ENCODE peak calls at places on chromosomes 7 and 10, in five cellular contexts. One of them, this sample, is unnamed.

GRCh38 chr10:57844387-57844998 is 423.2 kb downstream of the IPMK start:
- DNase-seq in HepG2: no peak
- DNase-seq in breast epithelium: no peak
- DNase-seq in HCT116: no peak
- DNase-seq in GM12878: no peak
- DNase-seq in this sample: no peak

GRCh38 chr10:43595739-43596298 is 10.4 kb upstream of the ZNF485 start:
- DNase-seq in HepG2: no peak
- DNase-seq in breast epithelium: no peak
- DNase-seq in HCT116: no peak
- DNase-seq in GM12878: peak
- DNase-seq in this sample: no peak

GRCh38 chr7:146960747-146961416 is 844.3 kb downstream of the CNTNAP2 start:
- DNase-seq in HepG2: no peak
- DNase-seq in breast epithelium: no peak
- DNase-seq in HCT116: no peak
- DNase-seq in GM12878: no peak
- DNase-seq in this sample: no peak

GRCh38 chr10:11823989-11824346 is 812 bp downstream of the PROSER2 start:
- DNase-seq in HepG2: no peak
- DNase-seq in breast epithelium: no peak
- DNase-seq in HCT116: no peak
- DNase-seq in GM12878: no peak
- DNase-seq in this sample: no peak

GRCh38 chr10:30812018-30812851 is 182.7 kb upstream of the LYZL2 start:
- DNase-seq in HepG2: no peak
- DNase-seq in breast epithelium: peak
- DNase-seq in HCT116: no peak
- DNase-seq in GM12878: no peak
- DNase-seq in this sample: no peak

GRCh38 chr7:55276896-55277295 is 88.2 kb upstream of the LANCL2 start:
- DNase-seq in HepG2: no peak
- DNase-seq in breast epithelium: no peak
- DNase-seq in HCT116: no peak
- DNase-seq in GM12878: no peak
- DNase-seq in this sample: no peak

GRCh38 chr10:43421519-43421918 is 12.5 kb upstream of the HNRNPF start:
- DNase-seq in HepG2: no peak
- DNase-seq in breast epithelium: no peak
- DNase-seq in HCT116: no peak
- DNase-seq in GM12878: no peak
- DNase-seq in this sample: no peak

GRCh38 chr7:24812313-24812945 is 55.2 kb upstream of the GSDME start:
- DNase-seq in HepG2: peak
- DNase-seq in breast epithelium: no peak
- DNase-seq in HCT116: no peak
- DNase-seq in GM12878: no peak
- DNase-seq in this sample: no peak

GRCh38 chr10:30505543-30506298 is 71.7 kb downstream of the MAP3K8 start:
- DNase-seq in HepG2: peak
- DNase-seq in breast epithelium: no peak
- DNase-seq in HCT116: no peak
- DNase-seq in GM12878: no peak
- DNase-seq in this sample: no peak

GRCh38 chr7:99267530-99268360 is 4.9 kb upstream of the MYH16 start:
- DNase-seq in HepG2: peak
- DNase-seq in breast epithelium: peak
- DNase-seq in HCT116: peak
- DNase-seq in GM12878: no peak
- DNase-seq in this sample: no peak

GRCh38 chr10:132735923-132736391 is 50.0 kb downstream of the NKX6-2 start:
- DNase-seq in HepG2: no peak
- DNase-seq in breast epithelium: no peak
- DNase-seq in HCT116: no peak
- DNase-seq in GM12878: no peak
- DNase-seq in this sample: no peak

GRCh38 chr7:155187061-155187785 is 110.5 kb upstream of the INSIG1 start:
- DNase-seq in HepG2: no peak
- DNase-seq in breast epithelium: no peak
- DNase-seq in HCT116: no peak
- DNase-seq in GM12878: no peak
- DNase-seq in this sample: no peak

GRCh38 chr10:14648042-14648765 is 126.5 kb downstream of the FAM107B start:
- DNase-seq in HepG2: no peak
- DNase-seq in breast epithelium: peak
- DNase-seq in HCT116: no peak
- DNase-seq in GM12878: peak
- DNase-seq in this sample: peak
- TF ChIP-seq POLR2AphosphoS5 in HepG2: no peak
- TF ChIP-seq POLR2AphosphoS5 in breast epithelium: peak
- TF ChIP-seq POLR2AphosphoS5 in HCT116: no peak
- TF ChIP-seq POLR2AphosphoS5 in GM12878: peak
- TF ChIP-seq POLR2AphosphoS5 in this sample: no peak

GRCh38 chr7:38245409-38245982 is 27.9 kb downstream of the TARP start:
- DNase-seq in HepG2: no peak
- DNase-seq in breast epithelium: no peak
- DNase-seq in HCT116: no peak
- DNase-seq in GM12878: no peak
- DNase-seq in this sample: no peak
- TF ChIP-seq POLR2AphosphoS5 in HepG2: no peak
- TF ChIP-seq POLR2AphosphoS5 in breast epithelium: no peak
- TF ChIP-seq POLR2AphosphoS5 in HCT116: no peak
- TF ChIP-seq POLR2AphosphoS5 in GM12878: no peak
- TF ChIP-seq POLR2AphosphoS5 in this sample: no peak

GRCh38 chr10:122551450-122551849 is 9.1 kb upstream of the DMBT1 start:
- DNase-seq in HepG2: peak
- DNase-seq in breast epithelium: no peak
- DNase-seq in HCT116: no peak
- DNase-seq in GM12878: no peak
- DNase-seq in this sample: no peak
- TF ChIP-seq POLR2AphosphoS5 in HepG2: no peak
- TF ChIP-seq POLR2AphosphoS5 in breast epithelium: no peak
- TF ChIP-seq POLR2AphosphoS5 in HCT116: no peak
- TF ChIP-seq POLR2AphosphoS5 in GM12878: no peak
- TF ChIP-seq POLR2AphosphoS5 in this sample: no peak

GRCh38 chr10:97422921-97423420 is 3.0 kb upstream of the PGAM1 start:
- DNase-seq in HepG2: no peak
- DNase-seq in breast epithelium: no peak
- DNase-seq in HCT116: no peak
- DNase-seq in GM12878: no peak
- DNase-seq in this sample: no peak

GRCh38 chr10:97428572-97428981 is 2.6 kb downstream of the PGAM1 start:
- DNase-seq in HepG2: no peak
- DNase-seq in breast epithelium: no peak
- DNase-seq in HCT116: no peak
- DNase-seq in GM12878: no peak
- DNase-seq in this sample: no peak

GRCh38 chr10:97426776-97427570 is 982 bp downstream of the PGAM1 start:
- DNase-seq in HepG2: no peak
- DNase-seq in breast epithelium: no peak
- DNase-seq in HCT116: no peak
- DNase-seq in GM12878: no peak
- DNase-seq in this sample: no peak

GRCh38 chr10:97425964-97426775 is at the start of gene PGAM1:
- DNase-seq in HepG2: peak
- DNase-seq in breast epithelium: peak
- DNase-seq in HCT116: peak
- DNase-seq in GM12878: peak
- DNase-seq in this sample: peak

DNA sequence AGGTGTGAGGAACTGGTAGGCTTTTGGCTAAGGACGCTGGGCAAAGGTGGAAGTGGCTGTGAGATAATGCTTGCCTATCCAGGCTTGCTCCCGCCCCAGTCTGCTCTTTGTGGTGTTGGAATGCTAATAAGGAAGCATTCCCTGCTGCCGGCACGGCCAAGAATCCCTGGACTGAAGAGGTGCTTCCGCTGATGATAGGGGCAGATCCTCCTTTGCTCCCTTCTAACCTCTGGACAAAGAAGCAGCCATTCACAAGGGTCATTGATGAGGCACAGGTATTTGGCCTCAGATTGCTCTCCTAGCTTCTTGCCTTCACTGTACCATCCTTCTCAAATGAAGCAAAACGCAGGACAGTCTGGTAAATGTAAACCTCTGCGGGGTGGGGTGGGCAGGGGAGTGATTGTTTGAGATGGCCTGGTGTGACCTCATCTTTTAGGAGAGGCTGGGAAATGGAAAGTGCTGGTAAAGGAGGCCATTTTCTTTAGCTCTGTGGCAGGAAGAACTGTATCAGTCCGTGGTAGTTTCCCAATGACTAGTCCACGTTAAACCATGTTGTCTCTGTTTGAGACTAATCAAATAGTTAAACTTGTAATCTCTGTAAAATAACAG is 1.7 kb downstream of the PGAM1 start:
- DNase-seq in HepG2: peak
- DNase-seq in breast epithelium: peak
- DNase-seq in HCT116: no peak
- DNase-seq in GM12878: no peak
- DNase-seq in this sample: no peak
- TF ChIP-seq POLR2AphosphoS5 in HepG2: peak
- TF ChIP-seq POLR2AphosphoS5 in breast epithelium: no peak
- TF ChIP-seq POLR2AphosphoS5 in HCT116: no peak
- TF ChIP-seq POLR2AphosphoS5 in GM12878: no peak
- TF ChIP-seq POLR2AphosphoS5 in this sample: no peak

GRCh38 chr7:2613926-2614613 is 17.7 kb upstream of the TTYH3 start:
- DNase-seq in HepG2: no peak
- DNase-seq in breast epithelium: peak
- DNase-seq in HCT116: no peak
- DNase-seq in GM12878: no peak
- DNase-seq in this sample: no peak
- TF ChIP-seq POLR2AphosphoS5 in HepG2: no peak
- TF ChIP-seq POLR2AphosphoS5 in breast epithelium: no peak
- TF ChIP-seq POLR2AphosphoS5 in HCT116: no peak
- TF ChIP-seq POLR2AphosphoS5 in GM12878: no peak
- TF ChIP-seq POLR2AphosphoS5 in this sample: no peak

DNA sequence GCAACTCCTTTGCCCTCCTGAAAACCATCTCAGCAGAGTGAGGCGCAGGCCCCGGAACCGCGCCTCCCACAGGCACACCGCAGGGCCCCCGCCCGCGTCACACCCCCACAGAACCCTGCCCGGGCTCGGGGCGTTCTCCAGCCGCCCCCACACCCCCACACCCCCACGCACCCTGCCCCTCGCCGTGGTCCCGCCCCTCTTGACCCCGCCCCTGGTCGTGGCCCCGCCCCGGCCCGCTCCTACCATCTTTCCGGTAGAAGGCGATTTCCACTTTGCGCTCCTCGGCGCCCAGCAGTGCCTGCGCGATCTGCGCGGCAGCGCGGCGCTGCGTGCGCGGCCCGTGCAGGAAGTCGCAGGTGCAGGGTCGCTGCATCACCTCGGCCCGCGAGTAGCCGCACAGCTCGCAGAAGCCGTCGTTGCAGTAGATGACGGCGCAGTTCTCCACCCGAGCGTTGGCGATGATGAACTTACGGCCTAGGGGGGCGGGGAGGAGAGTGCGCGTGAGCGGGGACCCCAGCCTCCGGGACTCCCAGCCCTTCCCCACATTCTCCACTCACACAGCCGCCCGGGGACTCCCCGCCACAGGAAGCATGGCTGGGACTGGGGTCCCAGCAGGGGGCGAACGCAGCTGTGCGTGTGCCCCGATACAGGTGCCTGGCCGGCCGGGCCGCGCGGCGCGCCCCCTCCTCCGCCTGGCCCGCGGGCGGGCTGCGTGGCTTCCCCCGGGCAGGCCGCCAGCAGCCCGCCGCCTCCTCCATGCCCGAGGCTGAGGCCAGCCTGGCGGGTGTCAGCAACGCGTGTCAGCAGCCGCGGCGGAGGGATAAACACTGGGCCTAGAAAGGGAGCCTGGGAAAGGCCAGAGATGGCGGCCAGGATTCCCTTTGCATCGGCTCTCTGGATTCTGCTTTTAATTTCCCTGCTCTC is 3.4 kb downstream of the KCNH2 start:
- DNase-seq in HepG2: no peak
- DNase-seq in breast epithelium: no peak
- DNase-seq in HCT116: peak
- DNase-seq in GM12878: no peak
- DNase-seq in this sample: peak
- TF ChIP-seq POLR2AphosphoS5 in HepG2: no peak
- TF ChIP-seq POLR2AphosphoS5 in breast epithelium: no peak
- TF ChIP-seq POLR2AphosphoS5 in HCT116: peak
- TF ChIP-seq POLR2AphosphoS5 in GM12878: no peak
- TF ChIP-seq POLR2AphosphoS5 in this sample: no peak

GRCh38 chr10:101529720-101530553 is 58.1 kb downstream of the POLL start:
- DNase-seq in HepG2: no peak
- DNase-seq in breast epithelium: no peak
- DNase-seq in HCT116: no peak
- DNase-seq in GM12878: no peak
- DNase-seq in this sample: no peak
- TF ChIP-seq POLR2AphosphoS5 in HepG2: no peak
- TF ChIP-seq POLR2AphosphoS5 in breast epithelium: no peak
- TF ChIP-seq POLR2AphosphoS5 in HCT116: no peak
- TF ChIP-seq POLR2AphosphoS5 in GM12878: no peak
- TF ChIP-seq POLR2AphosphoS5 in this sample: no peak

GRCh38 chr10:90930971-90931841 is 10.3 kb upstream of the ANKRD1 start:
- DNase-seq in HepG2: peak
- DNase-seq in breast epithelium: peak
- DNase-seq in HCT116: no peak
- DNase-seq in GM12878: no peak
- DNase-seq in this sample: no peak
- TF ChIP-seq POLR2AphosphoS5 in HepG2: no peak
- TF ChIP-seq POLR2AphosphoS5 in breast epithelium: no peak
- TF ChIP-seq POLR2AphosphoS5 in HCT116: no peak
- TF ChIP-seq POLR2AphosphoS5 in GM12878: no peak
- TF ChIP-seq POLR2AphosphoS5 in this sample: no peak

DNA sequence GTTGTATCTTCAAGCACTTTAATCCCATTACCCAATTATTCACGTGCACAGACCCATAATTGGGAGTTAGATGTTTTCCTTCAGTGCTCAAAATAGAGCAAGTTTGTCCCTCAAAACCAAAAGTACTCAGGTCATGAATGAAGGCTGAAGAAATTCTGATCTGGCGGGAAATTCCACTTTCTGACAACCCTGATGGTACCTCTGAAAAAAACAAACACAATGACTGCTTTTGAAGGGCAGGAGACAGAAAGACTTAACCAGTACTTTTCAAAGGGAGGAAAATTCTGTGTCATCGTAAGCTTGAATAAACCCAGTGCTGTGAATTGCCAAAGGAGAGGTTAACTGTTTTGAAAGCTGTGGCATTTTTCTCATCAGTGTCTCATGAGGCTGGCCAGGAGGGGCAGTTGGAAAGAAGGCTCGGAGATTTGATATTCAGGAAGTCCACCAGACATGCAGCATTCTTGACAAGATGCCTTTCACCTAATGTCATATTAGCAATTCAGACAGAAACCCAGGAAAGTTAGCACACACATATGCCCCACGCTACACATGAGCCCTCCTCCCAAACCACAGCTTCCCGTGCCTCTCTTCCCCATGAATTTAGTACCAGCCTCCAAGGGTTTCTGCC is 347.0 kb downstream of the KCNMA1 start:
- DNase-seq in HepG2: no peak
- DNase-seq in breast epithelium: no peak
- DNase-seq in HCT116: no peak
- DNase-seq in GM12878: no peak
- DNase-seq in this sample: no peak
- TF ChIP-seq POLR2AphosphoS5 in HepG2: no peak
- TF ChIP-seq POLR2AphosphoS5 in breast epithelium: no peak
- TF ChIP-seq POLR2AphosphoS5 in HCT116: no peak
- TF ChIP-seq POLR2AphosphoS5 in GM12878: no peak
- TF ChIP-seq POLR2AphosphoS5 in this sample: no peak